ENCODE peak calls at places on chromosomes 16 and 17, in eight cellular contexts. O is hippocampal formation; V is memory B cell; X is WTC11; R is stimulated activated CD4-positive, alpha-beta T cell treated with anti-CD3 and anti-CD28 coated beads, TNF-alpha, amount 100 ng/mL, for 48 hours; U is adrenal gland; H is NCI-H1092 treated with DMSO at 0.1 percent for 48 hours; J is AG10803. E is an unnamed sample.

GRCh38 chr17:37292429-37293139 is 83.2 kb upstream of the C17orf78 start:
- DNase-seq in V (no peak), R (no peak), X (no peak), O (no peak), J (peak), H (no peak), U (no peak), E (peak)

GRCh38 chr17:28682655-28683054 is 20.6 kb downstream of the SUPT6H start:
- DNase-seq in V (no peak), O (no peak), J (no peak), H (no peak), R (no peak), U (no peak), X (no peak), E (no peak)

GRCh38 chr17:76419576-76420245 is 33.2 kb downstream of the UBE2O start:
- DNase-seq in R (no peak), X (no peak), U (no peak), J (no peak), H (no peak), V (no peak), O (no peak), E (no peak)

GRCh38 chr16:76784530-76784929 is 406.5 kb upstream of the MON1B start:
- DNase-seq in H (no peak), R (no peak), X (no peak), J (no peak), U (no peak), V (no peak), O (no peak), E (no peak)

GRCh38 chr16:69522732-69523404 is 42.9 kb upstream of the NFAT5 start:
- DNase-seq in V (no peak), U (no peak), R (no peak), O (no peak), H (no peak), X (no peak), J (no peak), E (no peak)

GRCh38 chr17:21457051-21458026 is 81.2 kb downstream of the KCNJ12 start:
- DNase-seq in H (peak), V (peak), J (peak), X (peak), O (peak), U (peak), R (peak), E (peak)

GRCh38 chr17:66507103-66507923 is 204.9 kb downstream of the PRKCA start:
- DNase-seq in O (no peak), R (no peak), U (peak), J (peak), X (no peak), V (no peak), H (no peak), E (peak)

GRCh38 chr17:44350733-44351226 is 5.7 kb downstream of the GRN start:
- DNase-seq in U (peak), X (peak), H (peak), V (peak), R (peak), O (peak), J (peak), E (peak)

GRCh38 chr16:22322021-22322471 is 24.8 kb downstream of the POLR3E start:
- DNase-seq in R (no peak), V (no peak), J (no peak), O (no peak), H (no peak), U (no peak), X (no peak), E (no peak)

GRCh38 chr16:5428932-5429331 is 331.3 kb upstream of the EEF2KMT start:
- DNase-seq in O (no peak), J (no peak), V (no peak), R (no peak), H (no peak), X (peak), U (no peak), E (no peak)

GRCh38 chr17:18860161-18860972 is 2.4 kb downstream of the PRPSAP2 start:
- DNase-seq in X (no peak), V (no peak), H (no peak), O (no peak), U (no peak), J (no peak), R (no peak), E (no peak)

GRCh38 chr17:72656114-72656763 is 436.2 kb downstream of the SLC39A11 start:
- DNase-seq in X (no peak), O (no peak), H (no peak), R (no peak), V (no peak), U (no peak), J (no peak), E (no peak)

GRCh38 chr17:67011527-67012175 is 32.7 kb upstream of the CACNG1 start:
- DNase-seq in H (no peak), J (no peak), X (no peak), U (no peak), R (no peak), O (no peak), V (no peak), E (no peak)

GRCh38 chr17:8100149-8100548 is 12.6 kb upstream of the ALOX12B start:
- DNase-seq in O (no peak), U (no peak), H (no peak), J (no peak), R (no peak), V (no peak), X (no peak), E (no peak)

GRCh38 chr16:50315346-50315997 is 49.1 kb downstream of the ADCY7 start:
- DNase-seq in H (no peak), O (no peak), V (no peak), X (no peak), R (no peak), J (no peak), U (no peak), E (no peak)

GRCh38 chr16:89104930-89105571 is 11.4 kb downstream of the ACSF3 start:
- DNase-seq in O (no peak), H (no peak), J (no peak), X (no peak), U (no peak), R (no peak), V (no peak), E (no peak)

GRCh38 chr16:23629516-23629915 is 11.6 kb downstream of the PALB2 start:
- DNase-seq in H (no peak), R (no peak), J (no peak), U (no peak), O (no peak), X (no peak), V (no peak), E (no peak)

GRCh38 chr17:1137465-1137894 is 42.3 kb downstream of the ABR start:
- DNase-seq in U (no peak), J (peak), R (no peak), X (peak), O (no peak), V (peak), H (peak), E (peak)

GRCh38 chr16:77767211-77767610 is 21.2 kb upstream of the VAT1L start:
- DNase-seq in X (no peak), R (no peak), H (no peak), U (peak), O (no peak), J (no peak), V (no peak), E (no peak)

GRCh38 chr17:54977744-54978143 is 9.2 kb downstream of the STXBP4 start:
- DNase-seq in O (no peak), V (no peak), J (no peak), H (no peak), U (no peak), R (no peak), X (no peak), E (no peak)

GRCh38 chr17:7557147-7557764 is 1.3 kb upstream of the TNFSF13 start:
- DNase-seq in V (no peak), R (no peak), O (no peak), H (no peak), X (no peak), U (no peak), J (no peak), E (no peak)

GRCh38 chr17:74566132-74566753 is 1.1 kb downstream of the CD300H start:
- DNase-seq in H (peak), R (peak), U (peak), J (peak), X (peak), V (peak), O (no peak), E (no peak)

GRCh38 chr17:2266865-2267228 is 36.7 kb downstream of the SMG6 start:
- DNase-seq in J (no peak), U (no peak), H (no peak), R (no peak), V (no peak), O (no peak), X (no peak), E (no peak)

GRCh38 chr17:38584350-38584925 is 21.3 kb downstream of the SRCIN1 start:
- DNase-seq in R (peak), O (no peak), U (peak), J (peak), X (peak), H (peak), V (peak), E (peak)

GRCh38 chr16:53495325-53495724 is 7.7 kb downstream of the AKTIP start:
- DNase-seq in V (no peak), J (no peak), O (no peak), H (no peak), U (no peak), R (no peak), X (peak), E (no peak)

GRCh38 chr16:86531641-86532525 is 21.6 kb downstream of the FOXF1 start:
- DNase-seq in O (no peak), R (no peak), V (no peak), U (no peak), J (no peak), X (no peak), H (no peak), E (no peak)

E was measured in body of pancreas.